ENCODE peak calls at places on chromosome 1, in six cellular contexts. Y, G, Z, M, Q and A are unnamed samples.
A peak's percentile ranks its signal among the peaks of the same experiment; 100 is the strongest.

GRCh38 chr1:170776147-170776734 is 112.3 kb downstream of the PRRX1 start:
- DNase-seq in Z (no peak), G (no peak), Q (no peak), M (no peak), Y (no peak), A (no peak)

GRCh38 chr1:78274814-78275213 is 216.0 kb upstream of the PTGFR start:
- DNase-seq in Z (no peak), Q (no peak), G (no peak), Y (peak; percentile 73), M (no peak), A (no peak)

GRCh38 chr1:117613969-117614865 is 8.4 kb downstream of the TENT5C start:
- DNase-seq in G (peak; percentile 31), Z (no peak), Y (no peak), Q (no peak), M (no peak), A (no peak)

GRCh38 chr1:119660253-119661078 is 12.4 kb upstream of the ZNF697 start:
- DNase-seq in Z (no peak), G (no peak), Y (no peak), M (no peak), Q (no peak), A (no peak)

GRCh38 chr1:85582687-85583354 is 2.3 kb downstream of the CCN1 start:
- DNase-seq in G (no peak), Y (peak; percentile 81), Q (no peak), Z (no peak), M (no peak), A (no peak)

GRCh38 chr1:99820546-99820945 is 29.6 kb upstream of the AGL start:
- DNase-seq in Y (no peak), G (no peak), M (peak; percentile 7), Z (no peak), Q (no peak), A (no peak)

GRCh38 chr1:110864260-110864659 is 8.7 kb upstream of the CD53 start:
- DNase-seq in M (no peak), G (no peak), Y (no peak), Q (no peak), Z (no peak), A (no peak)

GRCh38 chr1:218785928-218786327 is 387.8 kb upstream of the LYPLAL1 start:
- DNase-seq in G (peak; percentile 82), Z (no peak), M (no peak), Q (no peak), Y (no peak), A (no peak)

GRCh38 chr1:8015036-8015808 is 10.9 kb downstream of the ERRFI1 start:
- DNase-seq in G (no peak), M (no peak), Q (no peak), Z (no peak), Y (peak; percentile 90), A (no peak)

GRCh38 chr1:8373547-8374270 is 55.8 kb downstream of the SLC45A1 start:
- DNase-seq in M (no peak), Y (peak; percentile 60), G (peak; percentile 83), Q (no peak), Z (no peak), A (no peak)

GRCh38 chr1:28449904-28450303 is 55.9 kb upstream of the RCC1 start:
- DNase-seq in Y (no peak), Z (no peak), M (peak; percentile 15), Q (no peak), G (no peak), A (no peak)

GRCh38 chr1:177780096-177780700 is 189.7 kb downstream of the SEC16B start:
- DNase-seq in Q (peak; percentile 31), Y (peak; percentile 65), Z (no peak), M (no peak), G (no peak), A (no peak)

GRCh38 chr1:47986741-47987140 is 10.4 kb downstream of the TRABD2B start:
- DNase-seq in Q (no peak), G (peak; percentile 90), Y (no peak), M (no peak), Z (no peak), A (no peak)

GRCh38 chr1:164180824-164181223 is 378.2 kb upstream of the PBX1 start:
- DNase-seq in Q (no peak), Z (no peak), M (no peak), Y (no peak), G (no peak), A (no peak)

GRCh38 chr1:100457683-100458082 is 80.3 kb upstream of the GPR88 start:
- DNase-seq in G (no peak), Y (no peak), Z (no peak), Q (no peak), M (no peak), A (no peak)

GRCh38 chr1:11501491-11501897 is 22.5 kb downstream of the DISP3 start:
- DNase-seq in Q (no peak), Z (no peak), M (no peak), Y (no peak), G (peak; percentile 68), A (peak; percentile 82)

GRCh38 chr1:87182611-87183010 is 146.1 kb upstream of the LMO4 start:
- DNase-seq in Y (peak; percentile 34), M (no peak), Z (no peak), G (no peak), Q (no peak), A (no peak)

GRCh38 chr1:117289316-117289715 is 77.9 kb upstream of the MAN1A2 start:
- DNase-seq in Z (no peak), Q (no peak), Y (no peak), G (no peak), M (no peak), A (no peak)

GRCh38 chr1:228349701-228350171 is 56.9 kb downstream of the TRIM11 start:
- DNase-seq in M (no peak), Z (no peak), Q (no peak), Y (no peak), G (peak; percentile 77), A (peak; percentile 68)

GRCh38 chr1:58764294-58764978 is 19.4 kb downstream of the JUN start:
- DNase-seq in Q (no peak), Z (no peak), M (no peak), Y (peak; percentile 94), G (no peak), A (no peak)

GRCh38 chr1:17170571-17170970 is 34.4 kb upstream of the PADI1 start:
- DNase-seq in G (no peak), Y (peak; percentile 55), Z (no peak), Q (no peak), M (no peak), A (no peak)

GRCh38 chr1:244063498-244063897 is 12.4 kb downstream of the ZBTB18 start:
- DNase-seq in Y (no peak), Q (no peak), M (no peak), G (peak; percentile 28), Z (no peak), A (no peak)

GRCh38 chr1:2238361-2239055 is 10.4 kb downstream of the SKI start:
- DNase-seq in M (no peak), G (no peak), Z (no peak), Q (no peak), Y (no peak), A (peak; percentile 90)

GRCh38 chr1:39301606-39302005 is 97.1 kb downstream of the MACF1 start:
- DNase-seq in Z (no peak), Y (no peak), Q (no peak), M (no peak), G (no peak), A (no peak)

GRCh38 chr1:84959294-84959693 is 37.6 kb downstream of the MCOLN2 start:
- DNase-seq in Z (no peak), Y (no peak), M (peak; percentile 50), G (no peak), Q (no peak), A (no peak)

GRCh38 chr1:2115008-2115921 is 65.1 kb downstream of the PRKCZ start:
- DNase-seq in Z (no peak), Q (no peak), M (no peak), Y (no peak), G (no peak), A (peak; percentile 85)

GRCh38 chr1:233988963-233989696 is 84.7 kb downstream of the SLC35F3 start:
- DNase-seq in G (no peak), Y (no peak), M (no peak), Q (no peak), Z (no peak), A (no peak)

GRCh38 chr1:151693057-151693651 is 23.4 kb downstream of the CELF3 start:
- DNase-seq in G (no peak), M (no peak), Z (no peak), Q (no peak), Y (peak; percentile 60), A (no peak)

GRCh38 chr1:19381261-19381660 is 69.1 kb downstream of the SLC66A1 start:
- DNase-seq in G (no peak), Q (no peak), Y (no peak), M (no peak), Z (no peak), A (no peak)

GRCh38 chr1:153397924-153398651 is 7.2 kb upstream of the S100A8 start:
- DNase-seq in Y (no peak), M (no peak), Z (no peak), Q (no peak), G (no peak), A (no peak)

GRCh38 chr1:151008244-151009205 is at the start of gene PRUNE1:
- DNase-seq in M (peak; percentile 98), Z (peak; percentile 91), Y (peak; percentile 99), Q (peak; percentile 100), G (peak; percentile 99), A (peak; percentile 97)

GRCh38 chr1:183243190-183244065 is 57.4 kb downstream of the LAMC2 start:
- DNase-seq in Q (no peak), M (no peak), Z (no peak), G (peak; percentile 89), Y (no peak), A (no peak)

GRCh38 chr1:46442317-46443161 is 47.1 kb upstream of the DMBX1 start:
- DNase-seq in Q (peak; percentile 73), Z (peak; percentile 76), M (peak; percentile 69), Y (peak; percentile 89), G (peak; percentile 92), A (no peak)